ENCODE peak calls at places on chromosome 4, in six cellular contexts. G, X, D, F, N and E are unnamed samples.

GRCh38 chr4:42420120-42420519 is 22.8 kb downstream of the SHISA3 start:
- DNase-seq in G (peak), X (no peak), D (no peak), N (no peak), F (no peak), E (no peak)

GRCh38 chr4:79893441-79893840 is 179.6 kb downstream of the ANTXR2 start:
- DNase-seq in G (peak), X (peak), D (no peak), F (no peak), N (no peak), E (no peak)

GRCh38 chr4:139153411-139154133 is 23.4 kb downstream of the ELF2 start:
- DNase-seq in X (no peak), G (peak), F (no peak), D (no peak), N (no peak), E (no peak)

GRCh38 chr4:166252487-166253402 is 379.7 kb downstream of the TLL1 start:
- DNase-seq in X (no peak), G (peak), D (peak), N (no peak), F (peak), E (peak)

GRCh38 chr4:98027827-98028226 is 115.4 kb downstream of the STPG2 start:
- DNase-seq in N (no peak), X (no peak), F (no peak), G (peak), D (peak), E (peak)

GRCh38 chr4:112516401-112517066 is 554 bp upstream of the NEUROG2 start:
- DNase-seq in G (no peak), F (no peak), D (no peak), X (no peak), N (peak), E (no peak)

GRCh38 chr4:174467107-174467506 is 55.2 kb downstream of the HPGD start:
- DNase-seq in N (no peak), D (no peak), X (no peak), G (peak), F (no peak), E (no peak)

GRCh38 chr4:169341490-169341889 is 70.7 kb upstream of the SH3RF1 start:
- DNase-seq in X (no peak), N (peak), F (no peak), G (peak), D (peak), E (no peak)

GRCh38 chr4:123821861-123822260 is 425.3 kb downstream of the SPRY1 start:
- DNase-seq in G (peak), D (no peak), X (peak), N (no peak), F (no peak), E (no peak)

GRCh38 chr4:28682872-28683271 is 1822.2 kb downstream of the STIM2 start:
- DNase-seq in G (no peak), N (no peak), X (no peak), D (no peak), F (no peak), E (no peak)

GRCh38 chr4:38177792-38178665 is 217.8 kb downstream of the PTTG2 start:
- DNase-seq in G (peak), D (no peak), F (no peak), N (peak), X (no peak), E (no peak)

GRCh38 chr4:138639018-138639876 is 376.3 kb upstream of the NOCT start:
- DNase-seq in D (peak), G (peak), F (no peak), N (no peak), X (no peak), E (no peak)

GRCh38 chr4:105613326-105613725 is 60.9 kb downstream of the ARHGEF38 start:
- DNase-seq in N (no peak), G (no peak), F (no peak), X (no peak), D (no peak), E (no peak)

GRCh38 chr4:39348371-39349265 is 17.5 kb downstream of the RFC1 start:
- DNase-seq in X (no peak), F (no peak), N (no peak), D (peak), G (no peak), E (no peak)

GRCh38 chr4:130238121-130238520 is 1142.2 kb downstream of the C4orf33 start:
- DNase-seq in X (no peak), G (peak), F (no peak), N (no peak), D (no peak), E (no peak)

GRCh38 chr4:77821775-77822174 is 2.6 kb upstream of the CNOT6L start:
- DNase-seq in X (no peak), F (peak), G (no peak), D (no peak), N (no peak), E (no peak)

GRCh38 chr4:154417358-154417673 is 74.3 kb downstream of the DCHS2 start:
- DNase-seq in F (no peak), N (no peak), D (no peak), G (no peak), X (no peak), E (no peak)

GRCh38 chr4:94841864-94842221 is 84.1 kb downstream of the BMPR1B start:
- DNase-seq in G (no peak), N (no peak), D (no peak), X (no peak), F (no peak), E (no peak)

GRCh38 chr4:3853388-3854035 is 87.3 kb downstream of the ADRA2C start:
- DNase-seq in G (no peak), D (no peak), N (peak), X (no peak), F (no peak), E (no peak)

GRCh38 chr4:112910109-112910736 is 139.2 kb upstream of the ANK2 start:
- DNase-seq in F (no peak), D (no peak), N (no peak), X (peak), G (peak), E (no peak)

GRCh38 chr4:117996891-117997290 is 37.4 kb upstream of the NDST3 start:
- DNase-seq in N (no peak), D (no peak), F (no peak), G (no peak), X (no peak), E (no peak)

GRCh38 chr4:147518086-147518485 is 37.2 kb downstream of the EDNRA start:
- DNase-seq in N (no peak), D (no peak), X (peak), G (no peak), F (no peak), E (no peak)

GRCh38 chr4:925171-925570 is 6.9 kb downstream of the GAK start:
- DNase-seq in G (no peak), F (no peak), X (no peak), D (no peak), N (peak), E (no peak)

GRCh38 chr4:69910016-69910782 is 20.7 kb upstream of the CSN1S1 start:
- DNase-seq in N (no peak), D (no peak), F (no peak), X (peak), G (peak), E (no peak)

GRCh38 chr4:40196724-40197281 is at the start of gene RHOH:
- DNase-seq in F (no peak), X (no peak), G (no peak), N (no peak), D (no peak), E (no peak)

GRCh38 chr4:113524096-113524495 is 237.4 kb downstream of the CAMK2D start:
- DNase-seq in D (no peak), X (no peak), G (no peak), N (no peak), F (no peak), E (no peak)

GRCh38 chr4:102761478-102761790 is 666 bp upstream of the MANBA start:
- DNase-seq in F (no peak), N (no peak), G (peak), D (no peak), X (peak), E (no peak)

GRCh38 chr4:100190643-100191600 is 654 bp upstream of the DDIT4L start:
- DNase-seq in N (no peak), D (no peak), F (no peak), G (peak), X (peak), E (no peak)

GRCh38 chr4:185890196-185890595 is 78.2 kb upstream of the SORBS2 start:
- DNase-seq in X (no peak), G (no peak), N (no peak), D (no peak), F (no peak), E (no peak)

GRCh38 chr4:61200195-61200990 is at the start of gene ADGRL3:
- DNase-seq in D (no peak), F (no peak), G (peak), X (no peak), N (peak), E (no peak)

GRCh38 chr4:75916091-75916661 is 13.9 kb upstream of the PPEF2 start:
- DNase-seq in G (peak), X (peak), F (peak), D (peak), N (no peak), E (peak)

GRCh38 chr4:77989986-77990385 is 67.1 kb upstream of the FRAS1 start:
- DNase-seq in N (no peak), G (no peak), D (no peak), X (no peak), F (no peak), E (no peak)

GRCh38 chr4:31530555-31530954 is 810.4 kb downstream of the PCDH7 start:
- DNase-seq in N (no peak), G (no peak), X (no peak), D (no peak), F (no peak), E (no peak)

GRCh38 chr4:81811562-81812293 is 340.0 kb upstream of the RASGEF1B start:
- DNase-seq in N (no peak), F (no peak), G (no peak), X (no peak), D (no peak), E (no peak)

GRCh38 chr4:69321153-69321729 is 41.0 kb downstream of the UGT2B28 start:
- DNase-seq in G (no peak), N (no peak), X (no peak), F (no peak), D (no peak), E (no peak)

GRCh38 chr4:68498413-68499007 is 51.2 kb downstream of the TMPRSS11E start:
- DNase-seq in X (peak), F (peak), G (peak), N (no peak), D (peak), E (peak)

GRCh38 chr4:37970702-37971101 is 10.5 kb downstream of the PTTG2 start:
- DNase-seq in N (no peak), D (peak), G (peak), X (peak), F (peak), E (peak)

GRCh38 chr4:106803107-106803506 is 233.0 kb downstream of the DKK2 start:
- DNase-seq in X (peak), F (no peak), N (no peak), D (peak), G (peak), E (no peak)